ENCODE peak calls at places on chromosomes 12 and 14, in eight cellular contexts. One of them, this sample, is unnamed.

GRCh38 chr14:20620798-20621478 is 20.6 kb downstream of the OR6S1 start:
- DNase-seq in transverse colon: no peak
- DNase-seq in pulmonary artery endothelial cell: no peak
- DNase-seq in SIG-M5: no peak
- DNase-seq in effector memory CD4-positive, alpha-beta T cell: no peak
- DNase-seq in ELF-1: no peak
- DNase-seq in substantia nigra: no peak
- DNase-seq in foreskin fibroblast: no peak
- DNase-seq in this sample: no peak

GRCh38 chr14:61527325-61528100 is 167.8 kb upstream of the HIF1A start:
- DNase-seq in transverse colon: no peak
- DNase-seq in pulmonary artery endothelial cell: no peak
- DNase-seq in SIG-M5: no peak
- DNase-seq in effector memory CD4-positive, alpha-beta T cell: no peak
- DNase-seq in ELF-1: no peak
- DNase-seq in substantia nigra: no peak
- DNase-seq in foreskin fibroblast: peak; percentile 78
- DNase-seq in this sample: peak; percentile 28

GRCh38 chr12:34394211-34395055 is 372.1 kb downstream of the ALG10 start:
- DNase-seq in transverse colon: peak; percentile 2
- DNase-seq in pulmonary artery endothelial cell: no peak
- DNase-seq in SIG-M5: no peak
- DNase-seq in effector memory CD4-positive, alpha-beta T cell: no peak
- DNase-seq in ELF-1: no peak
- DNase-seq in substantia nigra: no peak
- DNase-seq in foreskin fibroblast: no peak
- DNase-seq in this sample: no peak

GRCh38 chr14:20614038-20614840 is 23.1 kb upstream of the RNASE12 start:
- DNase-seq in transverse colon: no peak
- DNase-seq in pulmonary artery endothelial cell: no peak
- DNase-seq in SIG-M5: no peak
- DNase-seq in effector memory CD4-positive, alpha-beta T cell: no peak
- DNase-seq in ELF-1: no peak
- DNase-seq in substantia nigra: no peak
- DNase-seq in foreskin fibroblast: no peak
- DNase-seq in this sample: no peak

GRCh38 chr14:23421594-23421993 is 13.5 kb upstream of the MYH6 start:
- DNase-seq in transverse colon: no peak
- DNase-seq in pulmonary artery endothelial cell: no peak
- DNase-seq in SIG-M5: no peak
- DNase-seq in effector memory CD4-positive, alpha-beta T cell: no peak
- DNase-seq in ELF-1: no peak
- DNase-seq in substantia nigra: no peak
- DNase-seq in foreskin fibroblast: no peak
- DNase-seq in this sample: no peak

GRCh38 chr12:2679068-2679815 is 115.5 kb upstream of the FKBP4 start:
- DNase-seq in transverse colon: no peak
- DNase-seq in pulmonary artery endothelial cell: no peak
- DNase-seq in SIG-M5: no peak
- DNase-seq in effector memory CD4-positive, alpha-beta T cell: no peak
- DNase-seq in ELF-1: no peak
- DNase-seq in substantia nigra: no peak
- DNase-seq in foreskin fibroblast: no peak
- DNase-seq in this sample: no peak

GRCh38 chr12:118704517-118704916 is 276.8 kb upstream of the SRRM4 start:
- DNase-seq in transverse colon: no peak
- DNase-seq in pulmonary artery endothelial cell: no peak
- DNase-seq in SIG-M5: no peak
- DNase-seq in effector memory CD4-positive, alpha-beta T cell: no peak
- DNase-seq in ELF-1: no peak
- DNase-seq in substantia nigra: no peak
- DNase-seq in foreskin fibroblast: no peak
- DNase-seq in this sample: no peak

GRCh38 chr14:73295198-73295796 is 58.0 kb downstream of the PAPLN start:
- DNase-seq in transverse colon: no peak
- DNase-seq in pulmonary artery endothelial cell: no peak
- DNase-seq in SIG-M5: no peak
- DNase-seq in effector memory CD4-positive, alpha-beta T cell: no peak
- DNase-seq in ELF-1: no peak
- DNase-seq in substantia nigra: no peak
- DNase-seq in foreskin fibroblast: peak; percentile 61
- DNase-seq in this sample: no peak

GRCh38 chr12:47079894-47080724 is at the start of gene AMIGO2:
- DNase-seq in transverse colon: peak; percentile 36
- DNase-seq in pulmonary artery endothelial cell: peak; percentile 78
- DNase-seq in SIG-M5: no peak
- DNase-seq in effector memory CD4-positive, alpha-beta T cell: peak; percentile 24
- DNase-seq in ELF-1: peak; percentile 61
- DNase-seq in substantia nigra: peak; percentile 50
- DNase-seq in foreskin fibroblast: peak; percentile 60
- DNase-seq in this sample: peak; percentile 54

GRCh38 chr14:28769358-28769757 is 2.8 kb downstream of the FOXG1 start:
- DNase-seq in transverse colon: no peak
- DNase-seq in pulmonary artery endothelial cell: no peak
- DNase-seq in SIG-M5: no peak
- DNase-seq in effector memory CD4-positive, alpha-beta T cell: no peak
- DNase-seq in ELF-1: no peak
- DNase-seq in substantia nigra: no peak
- DNase-seq in foreskin fibroblast: no peak
- DNase-seq in this sample: no peak

This sample was measured in AG08396.